ENCODE peak calls at places on chromosomes 7 and 10, in six cellular contexts. One of them, this sample, is unnamed.

GRCh38 chr10:91162495-91163268 is 57.8 kb upstream of the PCGF5 start:
- DNase-seq in GM12878: no peak
- DNase-seq in GM23248: peak
- DNase-seq in IMR-90: peak
- DNase-seq in HCT116: no peak
- DNase-seq in kidney: peak
- DNase-seq in this sample: peak

GRCh38 chr10:126509211-126509610 is 120.9 kb upstream of the ADAM12 start:
- DNase-seq in GM12878: no peak
- DNase-seq in IMR-90: no peak
- DNase-seq in GM23248: no peak
- DNase-seq in kidney: no peak
- DNase-seq in HCT116: no peak
- DNase-seq in this sample: no peak

GRCh38 chr10:81498152-81498551 is 376.8 kb upstream of the NRG3 start:
- DNase-seq in IMR-90: no peak
- DNase-seq in HCT116: no peak
- DNase-seq in GM12878: no peak
- DNase-seq in kidney: no peak
- DNase-seq in GM23248: no peak
- DNase-seq in this sample: no peak

GRCh38 chr10:128701381-128701780 is 575.2 kb upstream of the MKI67 start:
- DNase-seq in kidney: peak
- DNase-seq in GM23248: no peak
- DNase-seq in GM12878: no peak
- DNase-seq in IMR-90: no peak
- DNase-seq in HCT116: no peak
- DNase-seq in this sample: no peak

GRCh38 chr7:135940077-135941075 is 36.8 kb downstream of the MTPN start:
- DNase-seq in kidney: no peak
- DNase-seq in GM23248: no peak
- DNase-seq in HCT116: no peak
- DNase-seq in GM12878: no peak
- DNase-seq in IMR-90: no peak
- DNase-seq in this sample: no peak

GRCh38 chr7:19572566-19572965 is 136.3 kb downstream of the POLR1F start:
- DNase-seq in GM12878: no peak
- DNase-seq in HCT116: no peak
- DNase-seq in GM23248: no peak
- DNase-seq in kidney: no peak
- DNase-seq in IMR-90: no peak
- DNase-seq in this sample: peak

GRCh38 chr10:94218496-94219183 is 144.1 kb downstream of the NOC3L start:
- DNase-seq in HCT116: no peak
- DNase-seq in kidney: no peak
- DNase-seq in GM23248: peak
- DNase-seq in GM12878: no peak
- DNase-seq in IMR-90: peak
- DNase-seq in this sample: peak

GRCh38 chr10:7773845-7774801 is 13.7 kb downstream of the KIN start:
- DNase-seq in GM12878: no peak
- DNase-seq in IMR-90: no peak
- DNase-seq in HCT116: no peak
- DNase-seq in kidney: no peak
- DNase-seq in GM23248: no peak
- DNase-seq in this sample: no peak

DNA sequence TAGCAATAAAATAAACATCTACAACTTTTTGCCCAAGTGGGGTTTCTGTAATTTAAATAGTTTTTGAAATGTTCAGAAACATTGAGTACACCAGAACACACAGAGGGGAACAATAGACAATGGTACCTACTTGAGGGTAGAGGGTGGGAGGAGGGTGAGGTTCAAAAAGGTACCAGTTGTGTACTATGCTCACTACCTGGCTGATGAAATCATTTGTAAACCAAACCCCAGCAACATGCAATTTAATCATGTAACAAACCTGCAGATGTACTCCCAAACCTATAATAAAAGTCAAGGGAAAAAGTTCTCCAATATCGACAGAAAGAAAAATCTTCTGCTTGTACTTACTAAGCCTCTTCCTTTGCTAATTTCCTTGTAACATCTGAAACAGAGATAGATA is 4.2 kb upstream of the TES start:
- DNase-seq in kidney: no peak
- DNase-seq in HCT116: no peak
- DNase-seq in GM23248: no peak
- DNase-seq in IMR-90: no peak
- DNase-seq in GM12878: no peak
- DNase-seq in this sample: no peak
- H3K4me3 ChIP-seq in kidney: no peak
- H3K4me3 ChIP-seq in HCT116: no peak
- H3K4me3 ChIP-seq in GM23248: no peak
- H3K4me3 ChIP-seq in IMR-90: no peak
- H3K4me3 ChIP-seq in GM12878: no peak
- H3K4me3 ChIP-seq in this sample: no peak

GRCh38 chr7:45986355-45987298 is 65.6 kb upstream of the IGFBP3 start:
- DNase-seq in kidney: peak
- DNase-seq in GM12878: no peak
- DNase-seq in GM23248: no peak
- DNase-seq in IMR-90: no peak
- DNase-seq in HCT116: no peak
- DNase-seq in this sample: no peak
- H3K9ac ChIP-seq in kidney: no peak
- H3K9ac ChIP-seq in GM12878: no peak
- H3K9ac ChIP-seq in GM23248: no peak
- H3K9ac ChIP-seq in IMR-90: no peak
- H3K9ac ChIP-seq in HCT116: no peak
- H3K9ac ChIP-seq in this sample: no peak

GRCh38 chr7:116705419-116705818 is 33.4 kb downstream of the MET start:
- DNase-seq in kidney: no peak
- DNase-seq in GM12878: no peak
- DNase-seq in GM23248: no peak
- DNase-seq in HCT116: no peak
- DNase-seq in IMR-90: no peak
- DNase-seq in this sample: no peak

GRCh38 chr7:116707289-116707688 is 35.3 kb downstream of the MET start:
- DNase-seq in GM23248: no peak
- DNase-seq in HCT116: no peak
- DNase-seq in IMR-90: no peak
- DNase-seq in GM12878: no peak
- DNase-seq in kidney: no peak
- DNase-seq in this sample: no peak

GRCh38 chr7:116708248-116708647 is 36.3 kb downstream of the MET start:
- DNase-seq in kidney: no peak
- DNase-seq in GM12878: no peak
- DNase-seq in GM23248: no peak
- DNase-seq in HCT116: no peak
- DNase-seq in IMR-90: no peak
- DNase-seq in this sample: no peak

GRCh38 chr7:116704650-116705049 is 32.7 kb downstream of the MET start:
- DNase-seq in GM23248: no peak
- DNase-seq in kidney: no peak
- DNase-seq in GM12878: no peak
- DNase-seq in HCT116: no peak
- DNase-seq in IMR-90: no peak
- DNase-seq in this sample: no peak

GRCh38 chr7:116706668-116707126 is 34.7 kb downstream of the MET start:
- DNase-seq in HCT116: peak
- DNase-seq in GM23248: peak
- DNase-seq in kidney: no peak
- DNase-seq in GM12878: no peak
- DNase-seq in IMR-90: no peak
- DNase-seq in this sample: peak
- H3K4me3 ChIP-seq in HCT116: peak
- H3K4me3 ChIP-seq in GM23248: peak
- H3K4me3 ChIP-seq in kidney: no peak
- H3K4me3 ChIP-seq in GM12878: no peak
- H3K4me3 ChIP-seq in IMR-90: no peak
- H3K4me3 ChIP-seq in this sample: peak

GRCh38 chr7:55569797-55570196 is 2.5 kb downstream of the VOPP1 start:
- DNase-seq in kidney: peak
- DNase-seq in IMR-90: no peak
- DNase-seq in HCT116: no peak
- DNase-seq in GM12878: no peak
- DNase-seq in GM23248: no peak
- DNase-seq in this sample: no peak
- H3K9ac ChIP-seq in kidney: peak
- H3K9ac ChIP-seq in IMR-90: no peak
- H3K9ac ChIP-seq in HCT116: no peak
- H3K9ac ChIP-seq in GM12878: peak
- H3K9ac ChIP-seq in GM23248: no peak
- H3K9ac ChIP-seq in this sample: no peak

DNA sequence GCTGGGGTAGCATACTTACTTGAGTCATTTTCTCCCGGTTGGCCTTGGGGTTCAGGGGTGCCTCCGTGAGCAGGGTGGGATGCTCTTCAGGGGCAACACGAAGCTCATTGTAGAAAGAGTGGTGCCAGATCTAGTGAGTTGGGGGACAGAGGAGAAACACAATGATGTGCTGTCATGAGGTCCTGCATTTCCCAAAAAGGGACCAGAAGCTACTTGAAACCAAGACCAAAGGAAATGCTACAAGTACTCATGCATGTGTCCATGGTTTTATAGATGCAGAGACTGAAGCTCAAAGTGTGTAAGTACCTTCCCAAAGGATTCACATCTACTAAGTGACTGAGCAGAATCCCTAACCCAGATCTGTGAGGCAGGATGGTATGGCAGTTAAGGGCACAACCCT is 8.8 kb downstream of the ACTA2 start:
- DNase-seq in GM12878: no peak
- DNase-seq in HCT116: no peak
- DNase-seq in GM23248: no peak
- DNase-seq in IMR-90: no peak
- DNase-seq in kidney: no peak
- DNase-seq in this sample: no peak
- H3K4me3 ChIP-seq in GM12878: no peak
- H3K4me3 ChIP-seq in HCT116: no peak
- H3K4me3 ChIP-seq in GM23248: no peak
- H3K4me3 ChIP-seq in IMR-90: no peak
- H3K4me3 ChIP-seq in kidney: no peak
- H3K4me3 ChIP-seq in this sample: no peak

DNA sequence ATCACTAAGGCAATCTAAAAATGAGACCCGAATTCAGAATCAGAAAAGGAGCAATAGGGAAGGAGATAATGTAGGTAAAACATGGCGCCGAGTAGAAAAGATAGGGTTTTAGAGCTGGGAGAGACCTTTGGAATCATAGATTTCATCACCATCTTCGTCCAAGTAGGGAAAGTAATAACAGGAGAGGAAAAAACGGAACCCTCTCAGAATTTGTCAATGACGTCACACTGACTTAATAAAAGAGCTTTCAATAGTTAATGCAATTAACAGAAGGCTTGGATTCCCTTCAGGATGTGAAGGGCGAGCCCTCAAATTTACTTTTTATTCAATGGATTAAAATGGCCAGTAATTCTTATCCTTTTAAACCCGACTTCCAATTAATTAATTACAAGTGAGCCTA is 959 bp upstream of the UBN2 start:
- DNase-seq in GM23248: no peak
- DNase-seq in GM12878: no peak
- DNase-seq in IMR-90: no peak
- DNase-seq in HCT116: no peak
- DNase-seq in kidney: no peak
- DNase-seq in this sample: no peak
- H3K9ac ChIP-seq in GM23248: peak
- H3K9ac ChIP-seq in GM12878: no peak
- H3K9ac ChIP-seq in IMR-90: no peak
- H3K9ac ChIP-seq in HCT116: no peak
- H3K9ac ChIP-seq in kidney: peak
- H3K9ac ChIP-seq in this sample: peak

GRCh38 chr7:4739528-4739992 is 35.9 kb upstream of the AP5Z1 start:
- DNase-seq in kidney: peak
- DNase-seq in GM23248: no peak
- DNase-seq in HCT116: no peak
- DNase-seq in IMR-90: peak
- DNase-seq in GM12878: no peak
- DNase-seq in this sample: no peak
- H3K4me3 ChIP-seq in kidney: peak
- H3K4me3 ChIP-seq in GM23248: no peak
- H3K4me3 ChIP-seq in HCT116: no peak
- H3K4me3 ChIP-seq in IMR-90: no peak
- H3K4me3 ChIP-seq in GM12878: no peak
- H3K4me3 ChIP-seq in this sample: peak

GRCh38 chr7:152054377-152055230 is 29.1 kb downstream of the GALNT11 start:
- DNase-seq in IMR-90: peak
- DNase-seq in GM12878: no peak
- DNase-seq in GM23248: peak
- DNase-seq in HCT116: no peak
- DNase-seq in kidney: no peak
- DNase-seq in this sample: peak
- H3K9ac ChIP-seq in IMR-90: no peak
- H3K9ac ChIP-seq in GM12878: no peak
- H3K9ac ChIP-seq in GM23248: peak
- H3K9ac ChIP-seq in HCT116: no peak
- H3K9ac ChIP-seq in kidney: no peak
- H3K9ac ChIP-seq in this sample: peak